ENCODE peak calls at places on chromosomes 1 and 21, in eight cellular contexts. Q is activated naive CD4-positive, alpha-beta T cell; A is left kidney; V is MM.1S; F is AG08395; D is NCI-H1436; I is activated T-helper 1 cell treated with anti-CD3 and anti-CD28 coated beads, Interleukin-12 subunit alpha, Interleukin-12 subunit beta, Interleukin-2, Interleukin-4 antibody, amounts not matched to agents 30 ng/mL and 10 ng/mL and 1 ng/mL, durations not matched to agents 14 hours and 24 hours and 36 hours; T is activated CD4-positive, alpha-beta T cell treated with anti-CD3 and anti-CD28 coated beads for 1 hour. C is an unnamed sample.

GRCh38 chr1:29706936-29707335 is 470.6 kb downstream of the PTPRU start:
- DNase-seq in Q (no peak), A (peak), V (peak), F (peak), D (peak), I (peak), T (no peak), C (no peak)

GRCh38 chr1:31855038-31855845 is 39.4 kb upstream of the SPOCD1 start:
- DNase-seq in Q (no peak), A (peak), V (no peak), F (peak), D (no peak), I (no peak), T (no peak), C (no peak)

GRCh38 chr1:187270256-187270655 is 441.5 kb downstream of the PLA2G4A start:
- DNase-seq in Q (no peak), A (no peak), V (peak), F (no peak), D (no peak), I (no peak), T (no peak), C (no peak)

GRCh38 chr1:153553691-153554608 is 4.9 kb upstream of the S100A3 start:
- DNase-seq in Q (no peak), A (no peak), V (no peak), F (peak), D (no peak), I (no peak), T (no peak), C (no peak)

GRCh38 chr1:185969524-185969991 is 235.4 kb downstream of the HMCN1 start:
- DNase-seq in Q (no peak), A (no peak), V (no peak), F (peak), D (no peak), I (no peak), T (no peak), C (no peak)

GRCh38 chr1:11952455-11953109 is 18.1 kb downstream of the PLOD1 start:
- DNase-seq in Q (no peak), A (no peak), V (no peak), F (peak), D (no peak), I (no peak), T (no peak), C (no peak)

GRCh38 chr1:184789899-184790298 is 35.2 kb upstream of the EDEM3 start:
- DNase-seq in Q (no peak), A (no peak), V (no peak), F (peak), D (no peak), I (no peak), T (no peak), C (no peak)

GRCh38 chr1:226990133-226990716 is 50.1 kb downstream of the COQ8A start:
- DNase-seq in Q (no peak), A (no peak), V (no peak), F (no peak), D (no peak), I (peak), T (no peak), C (no peak)

GRCh38 chr1:192601145-192602048 is 25.8 kb downstream of the RGS1 start:
- DNase-seq in Q (no peak), A (no peak), V (no peak), F (no peak), D (no peak), I (no peak), T (no peak), C (no peak)

GRCh38 chr1:7558481-7558880 is 212.6 kb upstream of the VAMP3 start:
- DNase-seq in Q (no peak), A (no peak), V (no peak), F (no peak), D (no peak), I (no peak), T (no peak), C (no peak)

GRCh38 chr1:25820247-25821111 is 725 bp downstream of the MTFR1L start:
- DNase-seq in Q (no peak), A (peak), V (peak), F (peak), D (no peak), I (peak), T (peak), C (peak)

GRCh38 chr21:26171310-26172100 is 935 bp upstream of the APP start:
- DNase-seq in Q (no peak), A (no peak), V (no peak), F (no peak), D (no peak), I (no peak), T (no peak), C (no peak)

GRCh38 chr1:207407655-207408256 is 46.4 kb upstream of the CR2 start:
- DNase-seq in Q (no peak), A (no peak), V (no peak), F (no peak), D (no peak), I (no peak), T (no peak), C (no peak)

GRCh38 chr1:119225831-119226230 is 85.4 kb upstream of the WARS2 start:
- DNase-seq in Q (no peak), A (no peak), V (no peak), F (no peak), D (no peak), I (no peak), T (no peak), C (no peak)

GRCh38 chr1:215631489-215631888 is 64.4 kb downstream of the KCTD3 start:
- DNase-seq in Q (no peak), A (no peak), V (no peak), F (no peak), D (no peak), I (no peak), T (no peak), C (no peak)

C was measured in NK-92 treated with Interleukin-12 subunit alpha and Interleukin-12 subunit beta, amount 100 ng/mL, for 24 hours.